ENCODE peak calls at places on chromosomes 2 and 18, in six cellular contexts. One of them, this sample, is unnamed.

GRCh38 chr2:230684222-230685164 is 28.1 kb upstream of the CAB39 start:
- DNase-seq in activated T-helper 1 cell treated with anti-CD3 and anti-CD28 coated beads, Interleukin-2, amount 50 U/mL, for 16 hours: no peak
- DNase-seq in uterus: no peak
- DNase-seq in NCI-H524: peak; percentile 8
- DNase-seq in CD8-positive, alpha-beta T cell: no peak
- DNase-seq in cardiac muscle cell: no peak
- DNase-seq in this sample: no peak

GRCh38 chr2:147416099-147416498 is 428.7 kb upstream of the ACVR2A start:
- DNase-seq in CD8-positive, alpha-beta T cell: no peak
- DNase-seq in uterus: no peak
- DNase-seq in NCI-H524: no peak
- DNase-seq in cardiac muscle cell: no peak
- DNase-seq in activated T-helper 1 cell treated with anti-CD3 and anti-CD28 coated beads, Interleukin-2, amount 50 U/mL, for 16 hours: no peak
- DNase-seq in this sample: no peak

GRCh38 chr2:27356382-27357181 is at the start of gene GTF3C2:
- DNase-seq in CD8-positive, alpha-beta T cell: peak; percentile 93
- DNase-seq in cardiac muscle cell: peak; percentile 98
- DNase-seq in NCI-H524: peak; percentile 99
- DNase-seq in activated T-helper 1 cell treated with anti-CD3 and anti-CD28 coated beads, Interleukin-2, amount 50 U/mL, for 16 hours: peak; percentile 87
- DNase-seq in uterus: peak; percentile 94
- DNase-seq in this sample: peak; percentile 99

GRCh38 chr2:24304621-24305020 is 55.7 kb downstream of the ITSN2 start:
- DNase-seq in activated T-helper 1 cell treated with anti-CD3 and anti-CD28 coated beads, Interleukin-2, amount 50 U/mL, for 16 hours: no peak
- DNase-seq in uterus: no peak
- DNase-seq in cardiac muscle cell: peak; percentile 22
- DNase-seq in NCI-H524: no peak
- DNase-seq in CD8-positive, alpha-beta T cell: no peak
- DNase-seq in this sample: no peak

GRCh38 chr2:14016289-14016955 is 616.1 kb upstream of the LRATD1 start:
- DNase-seq in NCI-H524: no peak
- DNase-seq in CD8-positive, alpha-beta T cell: no peak
- DNase-seq in activated T-helper 1 cell treated with anti-CD3 and anti-CD28 coated beads, Interleukin-2, amount 50 U/mL, for 16 hours: no peak
- DNase-seq in cardiac muscle cell: no peak
- DNase-seq in uterus: no peak
- DNase-seq in this sample: no peak

GRCh38 chr18:31683968-31684278 is 458 bp downstream of the B4GALT6 start:
- DNase-seq in NCI-H524: peak; percentile 26
- DNase-seq in CD8-positive, alpha-beta T cell: no peak
- DNase-seq in cardiac muscle cell: no peak
- DNase-seq in uterus: no peak
- DNase-seq in activated T-helper 1 cell treated with anti-CD3 and anti-CD28 coated beads, Interleukin-2, amount 50 U/mL, for 16 hours: no peak
- DNase-seq in this sample: no peak

GRCh38 chr2:217729426-217730058 is 273.3 kb downstream of the TNS1 start:
- DNase-seq in cardiac muscle cell: peak; percentile 18
- DNase-seq in NCI-H524: no peak
- DNase-seq in uterus: no peak
- DNase-seq in CD8-positive, alpha-beta T cell: no peak
- DNase-seq in activated T-helper 1 cell treated with anti-CD3 and anti-CD28 coated beads, Interleukin-2, amount 50 U/mL, for 16 hours: no peak
- DNase-seq in this sample: peak; percentile 51

GRCh38 chr2:241636182-241636982 is 576 bp downstream of the THAP4 start:
- DNase-seq in activated T-helper 1 cell treated with anti-CD3 and anti-CD28 coated beads, Interleukin-2, amount 50 U/mL, for 16 hours: no peak
- DNase-seq in NCI-H524: peak; percentile 16
- DNase-seq in cardiac muscle cell: peak; percentile 34
- DNase-seq in CD8-positive, alpha-beta T cell: peak; percentile 59
- DNase-seq in uterus: peak; percentile 41
- DNase-seq in this sample: peak; percentile 36

GRCh38 chr18:31648966-31649429 is 35.4 kb downstream of the B4GALT6 start:
- DNase-seq in NCI-H524: no peak
- DNase-seq in activated T-helper 1 cell treated with anti-CD3 and anti-CD28 coated beads, Interleukin-2, amount 50 U/mL, for 16 hours: no peak
- DNase-seq in cardiac muscle cell: peak; percentile 36
- DNase-seq in CD8-positive, alpha-beta T cell: no peak
- DNase-seq in uterus: no peak
- DNase-seq in this sample: no peak

This sample was measured in WERI-Rb-1.